ENCODE peak calls at places on chromosomes 4 and X, in ten cellular contexts. L is RWPE1; P is choroid plexus epithelial cell; V is GM12865; J is psoas muscle; D is activated CD8-positive, alpha-beta T cell treated with anti-CD3 and anti-CD28 coated beads for 36 hours; M is CD4-positive, alpha-beta T cell; G is CD8-positive, alpha-beta T cell; Y is PC-3; T is upper lobe of right lung. E is an unnamed sample.

GRCh38 chr4:42710761-42711160 is 53.9 kb upstream of the ATP8A1 start:
- DNase-seq in T (no peak), P (no peak), Y (no peak), G (no peak), J (no peak), M (no peak), V (no peak), L (no peak), D (no peak), E (no peak)

GRCh38 chrX:46840946-46841740 is 4.3 kb downstream of the RP2 start:
- DNase-seq in G (no peak), T (no peak), L (no peak), D (no peak), Y (no peak), V (peak; percentile 11), J (no peak), M (no peak), P (no peak), E (no peak)

GRCh38 chrX:18026171-18026570 is 165.1 kb upstream of the RAI2 start:
- DNase-seq in G (no peak), P (no peak), D (peak; percentile 1), J (no peak), Y (peak; percentile 44), L (no peak), T (no peak), V (peak; percentile 0), M (no peak), E (no peak)

GRCh38 chrX:17590892-17591740 is 146.2 kb upstream of the SCML1 start:
- DNase-seq in P (peak; percentile 89), G (no peak), Y (peak; percentile 79), D (peak; percentile 56), J (peak; percentile 65), L (peak; percentile 46), M (no peak), T (no peak), V (peak; percentile 56), E (no peak)

GRCh38 chr4:4384837-4385236 is 2.1 kb upstream of the NSG1 start:
- DNase-seq in G (no peak), P (peak; percentile 32), T (no peak), M (no peak), J (peak; percentile 20), Y (peak; percentile 16), D (peak; percentile 55), L (no peak), V (peak; percentile 8), E (no peak)

GRCh38 chrX:107429090-107429489 is 20.4 kb upstream of the FRMPD3 start:
- DNase-seq in V (peak; percentile 47), J (no peak), G (no peak), P (peak; percentile 38), T (peak; percentile 64), L (no peak), M (peak; percentile 2), Y (peak; percentile 37), D (no peak), E (no peak)

GRCh38 chr4:158581161-158581560 is 59.5 kb downstream of the RXFP1 start:
- DNase-seq in V (no peak), M (no peak), Y (no peak), D (no peak), P (peak; percentile 73), J (no peak), L (no peak), G (no peak), T (no peak), E (no peak)

GRCh38 chrX:1045680-1046314 is 166.7 kb downstream of the CRLF2 start:
- DNase-seq in J (no peak), G (no peak), D (no peak), M (no peak), Y (no peak), T (no peak), P (no peak), L (no peak), V (no peak), E (no peak)

GRCh38 chr4:127975121-127975770 is 10.0 kb downstream of the ABHD18 start:
- DNase-seq in J (no peak), Y (peak; percentile 94), T (no peak), P (peak; percentile 36), V (no peak), D (no peak), L (no peak), M (no peak), G (no peak), E (no peak)

GRCh38 chrX:98296129-98296528 is 1412.4 kb downstream of the RPA4 start:
- DNase-seq in G (no peak), D (no peak), V (no peak), J (no peak), Y (no peak), M (no peak), P (no peak), L (no peak), T (no peak), E (no peak)

GRCh38 chr4:67134616-67135015 is 410.7 kb downstream of the CENPC start:
- DNase-seq in Y (no peak), D (no peak), T (no peak), M (no peak), L (no peak), P (no peak), J (no peak), V (no peak), G (no peak), E (no peak)

GRCh38 chr4:7275490-7276154 is 83.3 kb downstream of the SORCS2 start:
- DNase-seq in L (no peak), G (no peak), T (no peak), M (no peak), Y (peak; percentile 57), P (no peak), V (no peak), J (no peak), D (no peak), E (no peak)
- TF ChIP-seq CTCF in L (no peak), G (no peak), T (no peak), M (no peak), Y (peak; percentile 13), P (peak; percentile 17), V (no peak), J (no peak), D (no peak), E (no peak)

GRCh38 chrX:123450217-123450616 is 266.1 kb downstream of the GRIA3 start:
- DNase-seq in M (no peak), P (peak; percentile 23), Y (peak; percentile 50), G (no peak), T (no peak), J (no peak), D (peak; percentile 1), L (no peak), V (peak; percentile 27), E (no peak)
- TF ChIP-seq CTCF in M (no peak), P (peak; percentile 52), Y (peak; percentile 71), G (no peak), T (peak; percentile 32), J (no peak), D (no peak), L (no peak), V (peak; percentile 41), E (peak; percentile 38)

GRCh38 chrX:103687696-103688191 is 1.2 kb upstream of the MORF4L2 start:
- DNase-seq in G (peak; percentile 16), Y (peak; percentile 74), M (peak; percentile 33), J (peak; percentile 58), D (peak; percentile 58), V (peak; percentile 67), T (peak; percentile 72), L (peak; percentile 39), P (peak; percentile 86), E (no peak)
- TF ChIP-seq CTCF in G (peak; percentile 51), Y (peak; percentile 84), M (peak; percentile 60), J (peak; percentile 61), D (peak; percentile 33), V (peak; percentile 66), T (peak; percentile 56), L (peak; percentile 47), P (peak; percentile 79), E (peak; percentile 71)

GRCh38 chr4:145619639-145619996 is 433 bp downstream of the MMAA start:
- DNase-seq in L (peak; percentile 23), P (peak; percentile 50), Y (peak; percentile 72), M (peak; percentile 26), G (peak; percentile 14), J (peak; percentile 56), D (peak; percentile 80), T (no peak), V (peak; percentile 74), E (no peak)
- TF ChIP-seq CTCF in L (peak; percentile 39), P (no peak), Y (no peak), M (peak; percentile 22), G (peak; percentile 10), J (no peak), D (peak; percentile 4), T (no peak), V (no peak), E (no peak)

GRCh38 chr4:118950224-118950623 is 61.6 kb downstream of the SYNPO2 start:
- DNase-seq in G (no peak), P (no peak), T (no peak), J (no peak), M (no peak), D (no peak), L (no peak), V (no peak), Y (no peak), E (no peak)
- TF ChIP-seq CTCF in G (no peak), P (no peak), T (no peak), J (no peak), M (no peak), D (no peak), L (no peak), V (no peak), Y (no peak), E (no peak)

GRCh38 chr4:168919706-168920324 is 90.2 kb downstream of the CBR4 start:
- DNase-seq in D (no peak), G (no peak), Y (no peak), P (no peak), J (no peak), L (no peak), M (no peak), T (no peak), V (no peak), E (no peak)
- TF ChIP-seq CTCF in D (no peak), G (no peak), Y (no peak), P (no peak), J (no peak), L (no peak), M (no peak), T (no peak), V (no peak), E (no peak)

GRCh38 chr4:8305851-8306361 is 36.4 kb downstream of the HTRA3 start:
- DNase-seq in M (no peak), G (no peak), Y (no peak), L (no peak), P (peak; percentile 37), D (no peak), T (peak; percentile 62), J (peak; percentile 82), V (no peak), E (no peak)
- TF ChIP-seq CTCF in M (no peak), G (no peak), Y (no peak), L (no peak), P (peak; percentile 44), D (no peak), T (no peak), J (no peak), V (no peak), E (no peak)

E was measured in BJ.